ENCODE peak calls at places on chromosomes 16 and 17, in seven cellular contexts. J is ovary; T is hepatocyte; U is SK-N-MC; I is CD4-positive, CD25-positive, alpha-beta regulatory T cell; W is IMR-90; F is OCI-LY7. H is an unnamed sample.

GRCh38 chr17:39793473-39793872 is 55.7 kb downstream of the GRB7 start:
- DNase-seq in J (no peak), T (no peak), U (no peak), I (no peak), W (no peak), F (no peak), H (no peak)

GRCh38 chr16:73057369-73058210 is 9.7 kb upstream of the ZFHX3 start:
- DNase-seq in J (peak; percentile 61), T (peak; percentile 82), U (no peak), I (no peak), W (no peak), F (peak; percentile 56), H (peak; percentile 59)

GRCh38 chr17:57678393-57678792 is 66.7 kb downstream of the CCDC182 start:
- DNase-seq in J (no peak), T (no peak), U (no peak), I (no peak), W (no peak), F (no peak), H (no peak)

GRCh38 chr17:82050761-82051641 is 610 bp downstream of the RFNG start:
- DNase-seq in J (no peak), T (peak; percentile 46), U (no peak), I (no peak), W (no peak), F (peak; percentile 39), H (no peak)

GRCh38 chr17:61362396-61362795 is 37.2 kb upstream of the TBX2 start:
- DNase-seq in J (no peak), T (no peak), U (no peak), I (no peak), W (no peak), F (no peak), H (no peak)

GRCh38 chr17:77186141-77186604 is 45.4 kb downstream of the SEC14L1 start:
- DNase-seq in J (peak; percentile 33), T (no peak), U (no peak), I (no peak), W (no peak), F (peak; percentile 34), H (peak; percentile 28)

GRCh38 chr17:3557768-3558583 is at the start of gene TRPV3:
- DNase-seq in J (no peak), T (peak; percentile 49), U (no peak), I (peak; percentile 25), W (no peak), F (no peak), H (no peak)

GRCh38 chr17:68697850-68698313 is 96.7 kb upstream of the FAM20A start:
- DNase-seq in J (no peak), T (no peak), U (no peak), I (no peak), W (peak; percentile 68), F (no peak), H (peak; percentile 24)

GRCh38 chr17:2237521-2237921 is 66.1 kb downstream of the SMG6 start:
- DNase-seq in J (peak; percentile 75), T (no peak), U (no peak), I (no peak), W (no peak), F (no peak), H (no peak)

GRCh38 chr16:10895053-10895946 is 18.3 kb downstream of the CIITA start:
- DNase-seq in J (peak; percentile 67), T (peak; percentile 79), U (no peak), I (no peak), W (peak; percentile 38), F (peak; percentile 52), H (peak; percentile 55)

GRCh38 chr17:49472527-49472926 is 22.6 kb upstream of the NGFR start:
- DNase-seq in J (no peak), T (no peak), U (no peak), I (no peak), W (no peak), F (no peak), H (no peak)

GRCh38 chr17:36665417-36665816 is 64.0 kb downstream of the MRM1 start:
- DNase-seq in J (no peak), T (peak; percentile 25), U (no peak), I (no peak), W (no peak), F (no peak), H (no peak)

GRCh38 chr16:35533683-35534082 is 2074.3 kb downstream of the TP53TG3F start:
- DNase-seq in J (no peak), T (no peak), U (no peak), I (no peak), W (no peak), F (peak; percentile 1), H (peak; percentile 11)

GRCh38 chr17:59353106-59353854 is 21.8 kb downstream of the YPEL2 start:
- DNase-seq in J (no peak), T (no peak), U (no peak), I (no peak), W (no peak), F (no peak), H (no peak)

GRCh38 chr16:4212934-4213296 is 29.0 kb downstream of the SRL start:
- DNase-seq in J (no peak), T (peak; percentile 40), U (no peak), I (no peak), W (peak; percentile 61), F (no peak), H (peak; percentile 21)

GRCh38 chr17:2394775-2395191 is 6.1 kb downstream of the MNT start:
- DNase-seq in J (peak; percentile 66), T (no peak), U (no peak), I (no peak), W (no peak), F (no peak), H (no peak)

GRCh38 chr16:68564367-68564985 is 25.4 kb downstream of the ZFP90 start:
- DNase-seq in J (no peak), T (no peak), U (no peak), I (no peak), W (peak; percentile 8), F (peak; percentile 5), H (peak; percentile 14)

GRCh38 chr17:20852541-20853370 is 190.1 kb downstream of the USP22 start:
- DNase-seq in J (peak; percentile 31), T (peak; percentile 56), U (no peak), I (peak; percentile 10), W (no peak), F (no peak), H (peak; percentile 79)
- H3K4me3 ChIP-seq in J (peak overlapping the region; percentile 27), T (peak overlapping the region; percentile 46), U (no peak overlapping the region), I (no peak overlapping the region), W (peak overlapping the region; percentile 29), F (no peak overlapping the region), H (peak overlapping the region; percentile 55)

GRCh38 chr17:41581366-41582060 is 5.2 kb downstream of the KRT14 start:
- DNase-seq in J (no peak), T (no peak), U (no peak), I (no peak), W (no peak), F (no peak), H (no peak)

GRCh38 chr17:41579484-41580243 is 7.0 kb downstream of the KRT14 start:
- DNase-seq in J (peak; percentile 69), T (peak; percentile 91), U (peak; percentile 40), I (peak; percentile 35), W (peak; percentile 54), F (peak; percentile 65), H (peak; percentile 65)

GRCh38 chr17:41580651-41581365 is 5.9 kb downstream of the KRT14 start:
- DNase-seq in J (no peak), T (no peak), U (no peak), I (no peak), W (no peak), F (no peak), H (no peak)

GRCh38 chr17:41578971-41579370 is 7.1 kb upstream of the KRT9 start:
- DNase-seq in J (no peak), T (no peak), U (no peak), I (no peak), W (no peak), F (no peak), H (no peak)

DNA sequence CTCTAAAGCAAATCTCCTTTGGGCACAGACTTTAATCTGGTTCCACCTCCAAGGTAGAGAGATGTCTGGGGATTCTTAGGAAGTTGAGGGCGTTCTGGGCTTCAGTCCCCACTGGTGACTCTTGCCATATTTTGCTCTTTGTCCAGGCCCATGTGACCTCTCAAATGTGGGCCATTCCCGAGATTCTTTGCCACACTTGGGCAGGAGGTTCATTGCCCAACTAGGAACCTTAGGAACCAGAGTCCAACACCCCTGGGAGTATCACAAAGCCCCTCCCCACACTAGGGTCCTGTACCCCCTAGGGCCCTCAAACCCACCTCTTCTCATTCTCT is 6.5 kb downstream of the KRT14 start:
- DNase-seq in J (no peak), T (no peak), U (no peak), I (no peak), W (no peak), F (no peak), H (no peak)
- H3K4me3 ChIP-seq in J (no peak overlapping the region), T (no peak overlapping the region), U (no peak overlapping the region), I (no peak overlapping the region), W (no peak overlapping the region), F (no peak overlapping the region), H (no peak overlapping the region)

GRCh38 chr16:8402981-8403853 is 187.1 kb downstream of the TMEM114 start:
- DNase-seq in J (no peak), T (peak; percentile 38), U (no peak), I (no peak), W (no peak), F (no peak), H (no peak)
- H3K4me3 ChIP-seq in J (no peak overlapping the region), T (no peak overlapping the region), U (no peak overlapping the region), I (no peak overlapping the region), W (no peak overlapping the region), F (no peak overlapping the region), H (no peak overlapping the region)

GRCh38 chr17:80671823-80672105 is 127.1 kb downstream of the RPTOR start:
- DNase-seq in J (no peak), T (no peak), U (no peak), I (no peak), W (no peak), F (no peak), H (no peak)

GRCh38 chr17:80671039-80671822 is 126.6 kb downstream of the RPTOR start:
- DNase-seq in J (no peak), T (no peak), U (no peak), I (no peak), W (no peak), F (no peak), H (no peak)

GRCh38 chr17:80676096-80676466 is 131.4 kb downstream of the RPTOR start:
- DNase-seq in J (no peak), T (no peak), U (no peak), I (no peak), W (no peak), F (no peak), H (no peak)

GRCh38 chr17:80675451-80676095 is 130.9 kb downstream of the RPTOR start:
- DNase-seq in J (no peak), T (no peak), U (no peak), I (no peak), W (no peak), F (no peak), H (no peak)

DNA sequence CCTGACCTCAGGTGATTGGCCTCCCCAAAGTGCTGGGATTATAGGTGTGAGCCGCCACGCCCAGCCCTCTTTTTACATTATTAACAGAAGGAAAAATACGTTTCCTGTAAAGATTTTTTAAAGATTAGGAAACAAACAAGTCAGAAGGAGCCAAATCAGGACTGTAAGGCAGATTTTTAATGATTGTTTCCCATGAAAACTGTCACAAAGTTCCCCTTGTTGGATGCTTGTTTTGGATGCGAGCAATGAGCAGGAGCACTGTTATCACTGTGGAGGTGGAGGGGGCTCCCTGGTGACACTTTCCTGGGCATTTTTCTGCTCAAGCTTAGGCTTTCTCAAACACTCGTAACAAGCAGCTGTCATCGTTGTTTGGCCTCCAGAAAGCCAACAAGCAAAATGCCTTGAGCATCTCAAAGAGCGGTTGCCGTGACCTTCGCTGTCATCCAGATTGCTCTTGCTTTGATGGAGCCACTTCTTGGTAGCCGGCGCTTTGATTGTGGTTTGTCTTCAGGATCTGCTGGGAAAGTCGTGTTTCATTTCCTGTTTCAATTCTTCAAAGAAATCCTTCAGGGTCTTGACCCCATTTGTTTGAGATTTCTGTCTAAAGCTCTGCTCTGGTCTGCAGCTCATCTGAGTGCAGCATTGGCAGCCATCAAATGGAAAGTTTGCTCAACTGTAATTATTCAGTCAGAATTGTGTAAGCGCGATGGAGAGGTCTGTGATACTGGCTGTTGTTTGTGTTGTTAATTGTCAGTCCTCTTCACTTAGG is 128.7 kb downstream of the RPTOR start:
- DNase-seq in J (no peak), T (no peak), U (no peak), I (no peak), W (peak; percentile 40), F (peak; percentile 40), H (no peak)
- H3K4me3 ChIP-seq in J (no peak overlapping the region), T (no peak overlapping the region), U (no peak overlapping the region), I (peak overlapping the region; percentile 7), W (no peak overlapping the region), F (no peak overlapping the region), H (no peak overlapping the region)